ENCODE peak calls at places on chromosomes 3 and 15, in eight cellular contexts. N is NCI-H1105, M is body of pancreas, S is GM06990, R is KG1, B is NCI-H510A, Q is Ammon's horn, O is cardiac muscle cell. T is an unnamed sample.

GRCh38 chr15:70196314-70197291 is 98.9 kb upstream of the TLE3 start:
- DNase-seq in M (peak), N (peak), B (peak), Q (no peak), S (peak), R (no peak), O (peak), T (peak)

GRCh38 chr3:126133606-126134005 is 46.8 kb downstream of the ALDH1L1 start:
- DNase-seq in N (no peak), M (peak), R (no peak), Q (no peak), B (no peak), S (no peak), O (no peak), T (no peak)

GRCh38 chr3:8712045-8712870 is 21.3 kb upstream of the CAV3 start:
- DNase-seq in Q (no peak), B (no peak), N (no peak), R (no peak), O (no peak), M (no peak), S (no peak), T (no peak)

GRCh38 chr15:65939901-65940617 is 70.8 kb downstream of the RAB11A start:
- DNase-seq in N (peak), M (peak), R (no peak), B (no peak), O (no peak), S (no peak), Q (no peak), T (no peak)

GRCh38 chr15:70853270-70853854 is 595 bp downstream of the LARP6 start:
- DNase-seq in M (peak), N (peak), Q (peak), O (no peak), R (no peak), B (peak), S (peak), T (no peak)

GRCh38 chr3:134563614-134564013 is 77.8 kb downstream of the CEP63 start:
- DNase-seq in Q (no peak), S (no peak), B (no peak), M (no peak), N (no peak), O (no peak), R (no peak), T (no peak)

GRCh38 chr15:94792166-94792565 is 560.8 kb downstream of the MCTP2 start:
- DNase-seq in S (no peak), M (no peak), R (no peak), B (no peak), N (no peak), O (no peak), Q (no peak), T (no peak)

GRCh38 chr3:80770106-80771079 is 991.1 kb downstream of the GBE1 start:
- DNase-seq in R (no peak), S (no peak), M (peak), Q (no peak), O (peak), N (peak), B (peak), T (no peak)

GRCh38 chr15:63212050-63212973 is 22.9 kb downstream of the RAB8B start:
- DNase-seq in R (no peak), S (peak), O (no peak), B (no peak), M (no peak), N (no peak), Q (no peak), T (no peak)

GRCh38 chr3:172355836-172356235 is 92.4 kb downstream of the GHSR start:
- DNase-seq in Q (no peak), O (no peak), R (no peak), S (no peak), B (no peak), M (no peak), N (peak), T (no peak)

GRCh38 chr3:148372476-148372875 is 325.2 kb upstream of the AGTR1 start:
- DNase-seq in B (no peak), N (no peak), M (peak), R (no peak), O (no peak), Q (no peak), S (no peak), T (no peak)

GRCh38 chr15:75065851-75066509 is 42.6 kb downstream of the PPCDC start:
- DNase-seq in S (no peak), Q (no peak), M (no peak), R (no peak), B (no peak), N (no peak), O (no peak), T (no peak)

GRCh38 chr3:107117922-107118576 is 259.2 kb upstream of the CCDC54 start:
- DNase-seq in M (peak), R (peak), N (peak), S (no peak), B (no peak), Q (peak), O (peak), T (no peak)

GRCh38 chr3:32457971-32458471 is 44.6 kb downstream of the CMTM6 start:
- DNase-seq in R (peak), O (no peak), M (no peak), B (no peak), N (no peak), S (no peak), Q (peak), T (no peak)

GRCh38 chr15:75195122-75195765 is 6.4 kb upstream of the C15orf39 start:
- DNase-seq in O (peak), Q (peak), R (no peak), N (peak), S (no peak), B (peak), M (peak), T (no peak)

GRCh38 chr3:168183774-168184173 is 88.0 kb upstream of the GOLIM4 start:
- DNase-seq in S (no peak), M (no peak), N (no peak), O (no peak), B (no peak), Q (no peak), R (no peak), T (no peak)

GRCh38 chr15:29870495-29871151 is 48.4 kb upstream of the TJP1 start:
- DNase-seq in R (no peak), M (peak), Q (peak), O (peak), B (no peak), S (no peak), N (no peak), T (no peak)

GRCh38 chr3:111737056-111737711 is 121.9 kb upstream of the PHLDB2 start:
- DNase-seq in O (no peak), S (no peak), B (no peak), M (peak), R (no peak), N (no peak), Q (no peak), T (no peak)

GRCh38 chr3:53357457-53357856 is 10.1 kb upstream of the DCP1A start:
- DNase-seq in B (no peak), M (no peak), R (no peak), S (no peak), N (no peak), Q (no peak), O (no peak), T (no peak)

GRCh38 chr15:52551762-52552161 is 17.1 kb downstream of the ARPP19 start:
- DNase-seq in Q (peak), N (no peak), M (no peak), R (no peak), B (no peak), S (no peak), O (no peak), T (no peak)

GRCh38 chr3:45605569-45605968 is 11.0 kb downstream of the LIMD1 start:
- DNase-seq in S (no peak), R (no peak), O (no peak), N (no peak), B (no peak), Q (no peak), M (no peak), T (no peak)

GRCh38 chr3:69751118-69751517 is 11.9 kb downstream of the MITF start:
- DNase-seq in M (no peak), B (no peak), O (no peak), S (no peak), R (no peak), Q (no peak), N (no peak), T (no peak)

GRCh38 chr3:16673530-16673929 is 68.3 kb upstream of the DAZL start:
- DNase-seq in S (no peak), R (no peak), O (no peak), B (no peak), N (no peak), Q (no peak), M (no peak), T (no peak)

GRCh38 chr15:65638681-65639089 is 16.9 kb downstream of the SLC24A1 start:
- DNase-seq in O (peak), R (peak), S (no peak), M (peak), B (no peak), N (peak), Q (peak), T (no peak)

GRCh38 chr3:122661633-122662032 is 19.0 kb upstream of the PARP14 start:
- DNase-seq in M (no peak), B (no peak), Q (no peak), S (no peak), N (no peak), R (no peak), O (no peak), T (no peak)

GRCh38 chr15:33341943-33342342 is 31.2 kb downstream of the RYR3 start:
- DNase-seq in S (no peak), N (no peak), Q (no peak), B (no peak), R (no peak), M (no peak), O (no peak), T (no peak)

GRCh38 chr15:63187589-63188226 is 1.7 kb upstream of the RAB8B start:
- DNase-seq in N (no peak), B (no peak), S (no peak), M (no peak), Q (no peak), R (no peak), O (no peak), T (no peak)

GRCh38 chr15:95843241-95843851 is 487.2 kb upstream of the NR2F2 start:
- DNase-seq in M (no peak), B (no peak), R (no peak), N (no peak), S (no peak), O (no peak), Q (peak), T (no peak)

GRCh38 chr15:31303434-31304073 is 23.1 kb upstream of the KLF13 start:
- DNase-seq in M (no peak), R (no peak), S (no peak), N (no peak), Q (no peak), B (no peak), O (no peak), T (no peak)

GRCh38 chr3:46400000-46400734 is 6.7 kb downstream of the CCR5AS start:
- DNase-seq in B (peak), O (peak), M (no peak), R (no peak), N (no peak), Q (no peak), S (no peak), T (no peak)

GRCh38 chr15:85048430-85048829 is 66.8 kb downstream of the PDE8A start:
- DNase-seq in S (no peak), N (no peak), R (no peak), B (no peak), Q (no peak), O (no peak), M (no peak), T (no peak)

GRCh38 chr3:94117729-94118128 is 54.9 kb downstream of the NSUN3 start:
- DNase-seq in M (no peak), Q (no peak), B (no peak), S (no peak), O (no peak), R (no peak), N (no peak), T (no peak)

GRCh38 chr3:126439968-126440708 is 35.6 kb downstream of the ZXDC start:
- DNase-seq in N (no peak), B (no peak), M (no peak), S (no peak), R (no peak), Q (no peak), O (no peak), T (no peak)

GRCh38 chr3:78967061-78967460 is 800.7 kb downstream of the ROBO1 start:
- DNase-seq in S (no peak), O (no peak), R (no peak), M (no peak), Q (no peak), N (no peak), B (no peak), T (no peak)

GRCh38 chr3:194091141-194091540 is 44.8 kb upstream of the HES1 start:
- DNase-seq in R (no peak), B (no peak), Q (no peak), M (no peak), S (no peak), N (no peak), O (no peak), T (no peak)

GRCh38 chr3:16441306-16441898 is 72.1 kb downstream of the RFTN1 start:
- DNase-seq in N (peak), S (no peak), Q (no peak), R (no peak), B (no peak), O (no peak), M (no peak), T (no peak)

GRCh38 chr3:171157286-171157685 is 130.8 kb upstream of the SLC2A2 start:
- DNase-seq in R (no peak), Q (peak), N (no peak), M (no peak), O (no peak), B (no peak), S (no peak), T (no peak)

GRCh38 chr3:196422976-196423781 is 9.0 kb downstream of the UBXN7 start:
- DNase-seq in M (peak), B (peak), N (peak), O (peak), R (no peak), Q (peak), S (no peak), T (peak)

GRCh38 chr3:55481067-55481917 is 5.8 kb downstream of the WNT5A start:
- DNase-seq in N (no peak), B (no peak), Q (no peak), O (peak), R (no peak), S (no peak), M (peak), T (no peak)